ENCODE peak calls at places on chromosomes 7 and 10, in ten cellular contexts. V is A549, F is spleen, I is left ventricle myocardium inferior, D is natural killer cell, Z is fibroblast of the aortic adventitia, L is GM23338, X is WTC11, U is K562, O is kidney epithelial cell. B is an unnamed sample.

GRCh38 chr7:75931676-75932075 is 16.7 kb downstream of the POR start:
- DNase-seq in V (no peak), F (no peak), I (no peak), D (no peak), Z (no peak), L (no peak), X (no peak), U (no peak), O (no peak), B (no peak)

GRCh38 chr10:87054373-87055295 is 34.5 kb downstream of the FAM25A start:
- DNase-seq in V (no peak), F (no peak), I (no peak), D (no peak), Z (peak; percentile 64), L (peak; percentile 48), X (no peak), U (no peak), O (no peak), B (no peak)

GRCh38 chr7:74148491-74148890 is 25.7 kb upstream of the EIF4H start:
- DNase-seq in V (no peak), F (no peak), I (no peak), D (no peak), Z (no peak), L (no peak), X (no peak), U (no peak), O (no peak), B (no peak)

GRCh38 chr10:60139798-60140566 is 233.6 kb upstream of the CCDC6 start:
- DNase-seq in V (no peak), F (no peak), I (no peak), D (no peak), Z (peak; percentile 61), L (peak; percentile 93), X (no peak), U (no peak), O (no peak), B (no peak)

GRCh38 chr10:28939352-28940157 is 262.2 kb downstream of the BAMBI start:
- DNase-seq in V (peak; percentile 92), F (no peak), I (peak; percentile 39), D (no peak), Z (peak; percentile 90), L (peak; percentile 95), X (peak; percentile 88), U (peak; percentile 40), O (peak; percentile 44), B (peak; percentile 78)

GRCh38 chr7:92359801-92360200 is 87.5 kb upstream of the GATAD1 start:
- DNase-seq in V (no peak), F (no peak), I (no peak), D (no peak), Z (peak; percentile 66), L (no peak), X (no peak), U (no peak), O (no peak), B (no peak)

GRCh38 chr7:75537731-75538130 is 45.6 kb downstream of the SPDYE5 start:
- DNase-seq in V (no peak), F (no peak), I (no peak), D (no peak), Z (no peak), L (no peak), X (no peak), U (no peak), O (no peak), B (no peak)

GRCh38 chr10:98748298-98748697 is 301.6 kb upstream of the HPS1 start:
- DNase-seq in V (no peak), F (no peak), I (no peak), D (no peak), Z (no peak), L (peak; percentile 83), X (peak; percentile 28), U (peak; percentile 28), O (peak; percentile 1), B (peak; percentile 47)

GRCh38 chr7:116708861-116709260 is 36.9 kb downstream of the MET start:
- DNase-seq in V (no peak), F (no peak), I (no peak), D (no peak), Z (no peak), L (no peak), X (no peak), U (no peak), O (no peak), B (no peak)

GRCh38 chr7:119724041-119724792 is 548.8 kb upstream of the KCND2 start:
- DNase-seq in V (no peak), F (peak; percentile 48), I (no peak), D (no peak), Z (no peak), L (peak; percentile 25), X (no peak), U (no peak), O (no peak), B (no peak)

GRCh38 chr7:153675141-153675540 is 377.1 kb upstream of the DPP6 start:
- DNase-seq in V (no peak), F (no peak), I (no peak), D (no peak), Z (no peak), L (peak; percentile 1), X (no peak), U (no peak), O (no peak), B (no peak)

GRCh38 chr7:29811597-29811996 is 5.3 kb downstream of the WIPF3 start:
- DNase-seq in V (no peak), F (no peak), I (no peak), D (no peak), Z (no peak), L (no peak), X (no peak), U (no peak), O (no peak), B (no peak)

GRCh38 chr7:25707733-25708132 is 444.3 kb upstream of the NFE2L3 start:
- DNase-seq in V (no peak), F (no peak), I (no peak), D (no peak), Z (no peak), L (no peak), X (no peak), U (no peak), O (peak; percentile 59), B (no peak)

GRCh38 chr10:75405201-75406143 is 3.9 kb upstream of the ZNF503 start:
- DNase-seq in V (no peak), F (no peak), I (no peak), D (no peak), Z (peak; percentile 27), L (peak; percentile 46), X (no peak), U (no peak), O (no peak), B (peak; percentile 44)

GRCh38 chr10:99851825-99852224 is 69.4 kb downstream of the ABCC2 start:
- DNase-seq in V (no peak), F (no peak), I (no peak), D (no peak), Z (no peak), L (no peak), X (no peak), U (no peak), O (no peak), B (no peak)

GRCh38 chr10:99855479-99856071 is 73.1 kb downstream of the ABCC2 start:
- DNase-seq in V (no peak), F (no peak), I (no peak), D (no peak), Z (no peak), L (no peak), X (no peak), U (no peak), O (no peak), B (no peak)

GRCh38 chr10:99852481-99853213 is 70.2 kb downstream of the ABCC2 start:
- DNase-seq in V (no peak), F (no peak), I (no peak), D (no peak), Z (no peak), L (no peak), X (no peak), U (no peak), O (no peak), B (no peak)

GRCh38 chr10:99853655-99854054 is 71.2 kb downstream of the ABCC2 start:
- DNase-seq in V (no peak), F (no peak), I (no peak), D (no peak), Z (no peak), L (no peak), X (no peak), U (no peak), O (no peak), B (no peak)

GRCh38 chr10:99854860-99855259 is 72.4 kb downstream of the ABCC2 start:
- DNase-seq in V (peak; percentile 41), F (no peak), I (no peak), D (no peak), Z (peak; percentile 88), L (peak; percentile 69), X (no peak), U (no peak), O (peak; percentile 7), B (peak; percentile 31)
- TF ChIP-seq CTCF in V (peak; percentile 46), F (no peak), I (peak; percentile 62), D (no peak), Z (peak; percentile 76), L (peak; percentile 74), X (no peak), U (peak; percentile 49), O (peak; percentile 32), B (no peak)

GRCh38 chr7:88357295-88357694 is 50.6 kb upstream of the STEAP4 start:
- DNase-seq in V (no peak), F (no peak), I (peak; percentile 19), D (no peak), Z (peak; percentile 14), L (peak; percentile 27), X (peak; percentile 23), U (no peak), O (no peak), B (peak; percentile 35)
- TF ChIP-seq CTCF in V (no peak), F (peak; percentile 38), I (peak; percentile 52), D (no peak), Z (peak; percentile 27), L (peak; percentile 77), X (no peak), U (no peak), O (peak; percentile 26), B (no peak)

DNA sequence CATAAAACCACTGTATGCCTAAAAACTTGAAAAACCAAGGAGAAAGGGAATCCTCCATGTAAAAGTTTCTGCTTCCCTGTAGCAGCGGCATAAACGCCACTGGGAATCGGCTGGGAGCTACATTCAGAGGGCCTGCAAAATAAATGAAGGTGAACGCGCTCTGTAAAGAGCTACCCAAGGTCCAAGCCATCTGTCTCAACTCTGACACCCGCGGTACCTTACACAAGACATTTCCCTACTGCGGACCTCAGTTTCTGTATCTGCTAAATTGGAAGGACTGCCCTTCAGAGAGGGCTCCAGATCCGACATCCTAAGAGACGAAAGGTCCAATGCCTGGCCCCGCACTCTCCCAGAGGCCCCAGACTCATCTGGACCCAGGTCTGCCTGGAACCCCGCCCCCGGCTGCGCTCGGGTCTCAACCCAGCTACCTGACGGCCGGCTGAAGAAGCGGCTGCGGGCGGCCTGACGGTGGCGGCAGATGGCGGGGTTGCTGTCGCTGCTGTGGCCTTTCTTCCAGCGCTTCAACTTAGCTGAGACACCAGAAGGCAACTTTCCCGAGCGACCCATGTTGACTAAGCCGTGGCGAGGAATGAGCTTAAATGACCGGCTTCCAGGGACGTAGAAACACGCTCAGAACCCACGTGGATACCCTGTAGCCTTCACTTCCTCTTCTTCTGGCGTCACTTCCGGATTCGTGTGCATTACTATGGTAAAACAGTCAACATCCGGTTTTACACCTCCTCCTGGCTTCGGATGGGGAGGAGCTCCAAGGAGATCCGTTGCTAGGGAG is at the start of gene RRP12:
- DNase-seq in V (peak; percentile 99), F (peak; percentile 91), I (peak; percentile 61), D (peak; percentile 74), Z (peak; percentile 98), L (peak; percentile 100), X (peak; percentile 73), U (peak; percentile 88), O (peak; percentile 97), B (peak; percentile 80)
- TF ChIP-seq CTCF in V (no peak), F (peak; percentile 25), I (no peak), D (no peak), Z (no peak), L (no peak), X (no peak), U (peak; percentile 9), O (no peak), B (no peak)

GRCh38 chr10:97332586-97333350 is 1.8 kb downstream of the FRAT2 start:
- DNase-seq in V (no peak), F (no peak), I (no peak), D (no peak), Z (peak; percentile 77), L (peak; percentile 59), X (peak; percentile 34), U (peak; percentile 43), O (peak; percentile 51), B (peak; percentile 43)
- TF ChIP-seq CTCF in V (no peak), F (no peak), I (peak; percentile 41), D (no peak), Z (peak; percentile 47), L (peak; percentile 53), X (no peak), U (peak; percentile 62), O (peak; percentile 55), B (no peak)

B was measured in endothelial cell.